ENCODE peak calls at places on chromosomes 3 and 15, in six cellular contexts. N is MM.1S; M is H9; Y is CD4-positive, alpha-beta T cell; S is renal cortical epithelial cell; A is GM20000. G is an unnamed sample.

GRCh38 chr15:70024521-70024920 is 73.2 kb downstream of the TLE3 start:
- DNase-seq in N (no peak), M (no peak), Y (no peak), S (no peak), A (no peak), G (no peak)

GRCh38 chr3:122676759-122677158 is 3.9 kb upstream of the PARP14 start:
- DNase-seq in N (no peak), M (no peak), Y (no peak), S (no peak), A (no peak), G (no peak)

GRCh38 chr15:60125334-60125733 is 121.2 kb downstream of the FOXB1 start:
- DNase-seq in N (no peak), M (no peak), Y (no peak), S (no peak), A (no peak), G (no peak)

GRCh38 chr3:127654374-127654773 is 18.4 kb upstream of the ABTB1 start:
- DNase-seq in N (no peak), M (no peak), Y (no peak), S (no peak), A (no peak), G (no peak)

GRCh38 chr3:107710851-107711250 is 188.1 kb downstream of the BBX start:
- DNase-seq in N (no peak), M (peak), Y (no peak), S (peak), A (no peak), G (no peak)

GRCh38 chr15:100314809-100315400 is 26.9 kb downstream of the ADAMTS17 start:
- DNase-seq in N (no peak), M (peak), Y (no peak), S (no peak), A (no peak), G (no peak)

GRCh38 chr3:99439892-99440291 is 198.5 kb upstream of the COL8A1 start:
- DNase-seq in N (no peak), M (no peak), Y (no peak), S (no peak), A (no peak), G (no peak)

GRCh38 chr15:58260911-58261267 is 122.7 kb downstream of the AQP9 start:
- DNase-seq in N (no peak), M (no peak), Y (no peak), S (peak), A (no peak), G (no peak)

GRCh38 chr15:74775132-74775562 is 6.7 kb upstream of the CSK start:
- DNase-seq in N (peak), M (no peak), Y (no peak), S (no peak), A (no peak), G (peak)

GRCh38 chr15:64476550-64476949 is 16.2 kb downstream of the ZNF609 start:
- DNase-seq in N (no peak), M (no peak), Y (no peak), S (no peak), A (no peak), G (peak)

GRCh38 chr15:60212536-60212935 is 185.2 kb downstream of the ANXA2 start:
- DNase-seq in N (peak), M (peak), Y (no peak), S (no peak), A (no peak), G (no peak)

GRCh38 chr15:50786871-50787270 is 21.4 kb upstream of the SPPL2A start:
- DNase-seq in N (no peak), M (no peak), Y (no peak), S (peak), A (no peak), G (no peak)

GRCh38 chr15:25545889-25546288 is 107.1 kb upstream of the UBE3A start:
- DNase-seq in N (no peak), M (no peak), Y (no peak), S (no peak), A (no peak), G (no peak)

GRCh38 chr15:38702178-38702912 is 137.7 kb upstream of the RASGRP1 start:
- DNase-seq in N (no peak), M (peak), Y (no peak), S (peak), A (no peak), G (no peak)

GRCh38 chr3:59079962-59080361 is 30.1 kb upstream of the CFAP20DC start:
- DNase-seq in N (no peak), M (no peak), Y (no peak), S (no peak), A (no peak), G (no peak)

GRCh38 chr15:51866751-51867150 is 37.3 kb downstream of the TMOD3 start:
- DNase-seq in N (no peak), M (no peak), Y (no peak), S (peak), A (no peak), G (no peak)

GRCh38 chr3:159583662-159584061 is 405.0 kb upstream of the IL12A start:
- DNase-seq in N (no peak), M (no peak), Y (no peak), S (peak), A (no peak), G (no peak)

GRCh38 chr3:107523361-107524213 is 825 bp downstream of the BBX start:
- DNase-seq in N (peak), M (peak), Y (peak), S (peak), A (peak), G (peak)

G was measured in GM13976.